ENCODE peak calls at places on chromosome 13, in nine cellular contexts. One of them, this sample, is unnamed.

GRCh38 chr13:26508885-26509284 is 48.6 kb upstream of the WASF3 start:
- DNase-seq in B cell: no peak
- DNase-seq in MM.1S: no peak
- DNase-seq in psoas muscle: peak; percentile 92
- DNase-seq in lung: peak; percentile 65
- DNase-seq in nephron progenitor cell: no peak
- DNase-seq in fibroblast of lung: peak; percentile 98
- DNase-seq in cardiac muscle cell: no peak
- DNase-seq in WTC11: no peak
- DNase-seq in this sample: no peak

GRCh38 chr13:41905600-41906254 is 55.2 kb downstream of the VWA8 start:
- DNase-seq in psoas muscle: no peak
- DNase-seq in WTC11: no peak
- DNase-seq in lung: no peak
- DNase-seq in fibroblast of lung: peak; percentile 68
- DNase-seq in MM.1S: peak; percentile 46
- DNase-seq in cardiac muscle cell: peak; percentile 18
- DNase-seq in nephron progenitor cell: no peak
- DNase-seq in B cell: no peak
- DNase-seq in this sample: no peak

GRCh38 chr13:99542788-99543406 is 41.6 kb downstream of the TM9SF2 start:
- DNase-seq in nephron progenitor cell: no peak
- DNase-seq in fibroblast of lung: no peak
- DNase-seq in cardiac muscle cell: no peak
- DNase-seq in MM.1S: no peak
- DNase-seq in lung: no peak
- DNase-seq in B cell: peak; percentile 91
- DNase-seq in WTC11: no peak
- DNase-seq in psoas muscle: no peak
- DNase-seq in this sample: no peak

GRCh38 chr13:94515911-94516310 is 36.4 kb upstream of the DCT start:
- DNase-seq in lung: no peak
- DNase-seq in MM.1S: no peak
- DNase-seq in nephron progenitor cell: no peak
- DNase-seq in psoas muscle: no peak
- DNase-seq in cardiac muscle cell: no peak
- DNase-seq in WTC11: no peak
- DNase-seq in fibroblast of lung: no peak
- DNase-seq in B cell: no peak
- DNase-seq in this sample: no peak

GRCh38 chr13:74115138-74115537 is 19.1 kb downstream of the KLF12 start:
- DNase-seq in B cell: no peak
- DNase-seq in nephron progenitor cell: no peak
- DNase-seq in psoas muscle: no peak
- DNase-seq in lung: no peak
- DNase-seq in MM.1S: no peak
- DNase-seq in cardiac muscle cell: no peak
- DNase-seq in fibroblast of lung: peak; percentile 59
- DNase-seq in WTC11: no peak
- DNase-seq in this sample: no peak

GRCh38 chr13:109273326-109273751 is 513.0 kb downstream of the IRS2 start:
- DNase-seq in lung: no peak
- DNase-seq in cardiac muscle cell: no peak
- DNase-seq in B cell: no peak
- DNase-seq in MM.1S: no peak
- DNase-seq in fibroblast of lung: peak; percentile 53
- DNase-seq in psoas muscle: no peak
- DNase-seq in nephron progenitor cell: no peak
- DNase-seq in WTC11: no peak
- DNase-seq in this sample: no peak

GRCh38 chr13:77537302-77537919 is 1.9 kb downstream of the SCEL start:
- DNase-seq in MM.1S: no peak
- DNase-seq in WTC11: no peak
- DNase-seq in nephron progenitor cell: no peak
- DNase-seq in B cell: no peak
- DNase-seq in psoas muscle: no peak
- DNase-seq in cardiac muscle cell: no peak
- DNase-seq in fibroblast of lung: no peak
- DNase-seq in lung: no peak
- DNase-seq in this sample: no peak

GRCh38 chr13:81395368-81395767 is 1054.4 kb upstream of the SPRY2 start:
- DNase-seq in WTC11: peak; percentile 58
- DNase-seq in MM.1S: no peak
- DNase-seq in B cell: no peak
- DNase-seq in nephron progenitor cell: peak; percentile 42
- DNase-seq in lung: no peak
- DNase-seq in cardiac muscle cell: peak; percentile 66
- DNase-seq in fibroblast of lung: no peak
- DNase-seq in psoas muscle: no peak
- DNase-seq in this sample: no peak

GRCh38 chr13:51838235-51838846 is 6.6 kb downstream of the TMEM272 start:
- DNase-seq in B cell: no peak
- DNase-seq in lung: peak; percentile 13
- DNase-seq in cardiac muscle cell: no peak
- DNase-seq in WTC11: no peak
- DNase-seq in fibroblast of lung: no peak
- DNase-seq in MM.1S: no peak
- DNase-seq in psoas muscle: no peak
- DNase-seq in nephron progenitor cell: no peak
- DNase-seq in this sample: no peak

DNA sequence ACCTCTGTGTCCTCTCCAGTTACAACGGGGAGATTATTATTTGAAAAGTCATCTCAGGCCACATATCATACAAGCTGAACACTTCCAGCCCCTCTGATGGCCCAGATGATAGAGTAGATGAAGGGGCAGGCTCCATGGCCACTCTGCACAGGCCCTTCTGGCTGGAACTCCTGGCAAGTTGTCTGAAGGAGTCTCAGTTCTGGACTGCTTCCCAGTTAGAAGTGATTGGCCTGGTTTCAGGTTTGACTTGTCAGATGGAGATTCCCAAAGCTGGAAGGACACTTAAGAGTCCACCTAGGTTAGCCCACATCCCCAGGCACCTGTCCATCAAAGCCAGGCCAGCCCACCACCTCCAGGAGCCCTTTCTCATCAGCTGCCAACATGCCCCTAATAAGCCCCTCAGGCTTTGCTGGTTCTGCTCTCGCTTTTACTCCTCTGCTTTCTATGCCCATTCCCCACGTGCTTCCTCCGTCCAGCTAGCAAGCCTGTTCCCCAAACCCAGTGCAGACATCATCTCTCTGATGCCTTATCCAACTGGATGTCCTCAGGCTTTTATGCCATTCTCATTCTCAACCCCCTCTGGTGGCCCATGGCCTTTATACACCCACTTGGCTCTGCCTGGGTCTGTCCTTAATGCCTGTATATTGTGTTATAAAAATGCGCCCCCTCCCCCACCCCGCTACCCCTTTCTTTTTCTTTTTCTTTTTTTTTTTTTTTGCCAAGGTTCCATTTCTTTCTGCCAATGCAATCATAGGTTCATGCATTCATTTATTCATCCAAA is 56.5 kb downstream of the HSPH1 start:
- DNase-seq in MM.1S: no peak
- DNase-seq in B cell: no peak
- DNase-seq in nephron progenitor cell: no peak
- DNase-seq in cardiac muscle cell: no peak
- DNase-seq in lung: peak; percentile 53
- DNase-seq in WTC11: no peak
- DNase-seq in fibroblast of lung: peak; percentile 5
- DNase-seq in psoas muscle: no peak
- DNase-seq in this sample: no peak
- TF ChIP-seq CTCF in MM.1S: no peak
- TF ChIP-seq CTCF in B cell: no peak
- TF ChIP-seq CTCF in nephron progenitor cell: no peak
- TF ChIP-seq CTCF in cardiac muscle cell: no peak
- TF ChIP-seq CTCF in lung: no peak
- TF ChIP-seq CTCF in WTC11: no peak
- TF ChIP-seq CTCF in fibroblast of lung: no peak
- TF ChIP-seq CTCF in psoas muscle: no peak
- TF ChIP-seq CTCF in this sample: no peak

DNA sequence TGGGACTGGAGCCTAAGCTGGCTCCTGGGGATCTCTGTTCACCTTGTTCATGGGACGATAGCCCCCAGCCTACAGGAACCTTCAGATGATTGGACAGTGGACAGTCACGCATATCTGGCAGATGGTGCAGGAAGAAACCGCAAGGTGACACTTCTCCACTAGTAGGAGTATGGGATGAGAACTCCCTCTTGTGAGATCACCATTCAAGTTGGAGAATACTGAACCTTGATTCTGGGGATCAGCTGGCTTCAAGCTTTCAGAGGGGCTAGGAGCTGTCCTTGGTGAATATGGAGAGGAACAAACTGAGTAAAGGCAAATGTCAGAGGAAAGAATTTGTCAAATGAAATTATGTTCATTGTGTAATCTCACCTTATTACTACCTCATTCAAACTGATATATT is 204.5 kb downstream of the PDS5B start:
- DNase-seq in WTC11: no peak
- DNase-seq in lung: no peak
- DNase-seq in nephron progenitor cell: no peak
- DNase-seq in B cell: no peak
- DNase-seq in psoas muscle: no peak
- DNase-seq in fibroblast of lung: no peak
- DNase-seq in cardiac muscle cell: no peak
- DNase-seq in MM.1S: no peak
- DNase-seq in this sample: no peak
- TF ChIP-seq CTCF in WTC11: no peak
- TF ChIP-seq CTCF in lung: no peak
- TF ChIP-seq CTCF in nephron progenitor cell: no peak
- TF ChIP-seq CTCF in B cell: no peak
- TF ChIP-seq CTCF in psoas muscle: no peak
- TF ChIP-seq CTCF in fibroblast of lung: no peak
- TF ChIP-seq CTCF in cardiac muscle cell: no peak
- TF ChIP-seq CTCF in MM.1S: no peak
- TF ChIP-seq CTCF in this sample: no peak

GRCh38 chr13:46665630-46666482 is 112.9 kb downstream of the LRCH1 start:
- DNase-seq in cardiac muscle cell: no peak
- DNase-seq in nephron progenitor cell: no peak
- DNase-seq in psoas muscle: no peak
- DNase-seq in fibroblast of lung: no peak
- DNase-seq in lung: no peak
- DNase-seq in MM.1S: no peak
- DNase-seq in B cell: no peak
- DNase-seq in WTC11: no peak
- DNase-seq in this sample: no peak

GRCh38 chr13:46667687-46668281 is 114.8 kb downstream of the LRCH1 start:
- DNase-seq in MM.1S: peak; percentile 93
- DNase-seq in nephron progenitor cell: no peak
- DNase-seq in fibroblast of lung: peak; percentile 31
- DNase-seq in psoas muscle: no peak
- DNase-seq in cardiac muscle cell: no peak
- DNase-seq in lung: no peak
- DNase-seq in WTC11: no peak
- DNase-seq in B cell: no peak
- DNase-seq in this sample: no peak

GRCh38 chr13:46665243-46665629 is 112.3 kb downstream of the LRCH1 start:
- DNase-seq in B cell: no peak
- DNase-seq in lung: no peak
- DNase-seq in psoas muscle: no peak
- DNase-seq in MM.1S: no peak
- DNase-seq in nephron progenitor cell: no peak
- DNase-seq in cardiac muscle cell: no peak
- DNase-seq in fibroblast of lung: no peak
- DNase-seq in WTC11: no peak
- DNase-seq in this sample: no peak

GRCh38 chr13:46668302-46668720 is 115.3 kb downstream of the LRCH1 start:
- DNase-seq in B cell: no peak
- DNase-seq in WTC11: no peak
- DNase-seq in nephron progenitor cell: no peak
- DNase-seq in psoas muscle: no peak
- DNase-seq in MM.1S: no peak
- DNase-seq in lung: peak; percentile 36
- DNase-seq in fibroblast of lung: peak; percentile 94
- DNase-seq in cardiac muscle cell: no peak
- DNase-seq in this sample: no peak

GRCh38 chr13:46666727-46667456 is 113.9 kb downstream of the LRCH1 start:
- DNase-seq in lung: no peak
- DNase-seq in psoas muscle: no peak
- DNase-seq in nephron progenitor cell: no peak
- DNase-seq in WTC11: peak; percentile 58
- DNase-seq in cardiac muscle cell: peak; percentile 66
- DNase-seq in B cell: no peak
- DNase-seq in MM.1S: peak; percentile 69
- DNase-seq in fibroblast of lung: no peak
- DNase-seq in this sample: no peak
- TF ChIP-seq CTCF in lung: no peak
- TF ChIP-seq CTCF in psoas muscle: no peak
- TF ChIP-seq CTCF in nephron progenitor cell: no peak
- TF ChIP-seq CTCF in WTC11: no peak
- TF ChIP-seq CTCF in cardiac muscle cell: peak; percentile 4
- TF ChIP-seq CTCF in B cell: no peak
- TF ChIP-seq CTCF in MM.1S: no peak
- TF ChIP-seq CTCF in fibroblast of lung: no peak
- TF ChIP-seq CTCF in this sample: peak; percentile 36

GRCh38 chr13:44734204-44734707 is 158.1 kb upstream of the TSC22D1 start:
- DNase-seq in psoas muscle: peak; percentile 93
- DNase-seq in B cell: no peak
- DNase-seq in MM.1S: no peak
- DNase-seq in nephron progenitor cell: no peak
- DNase-seq in WTC11: no peak
- DNase-seq in lung: peak; percentile 49
- DNase-seq in cardiac muscle cell: no peak
- DNase-seq in fibroblast of lung: peak; percentile 55
- DNase-seq in this sample: no peak

GRCh38 chr13:44738463-44738862 is 162.3 kb upstream of the TSC22D1 start:
- DNase-seq in lung: no peak
- DNase-seq in cardiac muscle cell: no peak
- DNase-seq in psoas muscle: no peak
- DNase-seq in nephron progenitor cell: no peak
- DNase-seq in MM.1S: no peak
- DNase-seq in fibroblast of lung: no peak
- DNase-seq in B cell: no peak
- DNase-seq in WTC11: no peak
- DNase-seq in this sample: no peak

GRCh38 chr13:44735806-44736205 is 159.7 kb upstream of the TSC22D1 start:
- DNase-seq in psoas muscle: no peak
- DNase-seq in nephron progenitor cell: no peak
- DNase-seq in lung: no peak
- DNase-seq in B cell: no peak
- DNase-seq in cardiac muscle cell: no peak
- DNase-seq in WTC11: no peak
- DNase-seq in MM.1S: peak; percentile 29
- DNase-seq in fibroblast of lung: no peak
- DNase-seq in this sample: no peak

GRCh38 chr13:44739539-44739938 is 163.4 kb upstream of the TSC22D1 start:
- DNase-seq in psoas muscle: no peak
- DNase-seq in B cell: no peak
- DNase-seq in nephron progenitor cell: no peak
- DNase-seq in lung: no peak
- DNase-seq in WTC11: no peak
- DNase-seq in cardiac muscle cell: no peak
- DNase-seq in fibroblast of lung: peak; percentile 14
- DNase-seq in MM.1S: no peak
- DNase-seq in this sample: no peak

DNA sequence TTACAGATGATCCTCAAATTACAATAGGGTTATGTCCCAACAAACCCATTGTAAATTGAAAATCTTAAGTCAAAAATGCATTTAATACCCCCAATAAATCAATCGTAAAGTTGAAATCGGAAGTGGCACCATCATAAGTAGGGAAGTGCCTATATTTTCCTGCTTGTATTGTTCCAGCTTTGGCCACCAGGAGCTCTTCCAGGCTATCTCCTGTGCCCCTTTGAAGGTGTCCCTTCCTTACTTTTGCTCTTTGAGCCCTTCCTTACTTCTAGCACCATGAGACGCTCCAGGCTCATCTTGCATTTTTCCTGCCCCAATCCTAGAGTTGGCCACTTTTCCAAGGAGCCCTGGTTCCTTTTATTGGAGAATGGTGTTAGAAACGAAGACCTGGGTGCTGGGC is 163.0 kb upstream of the TSC22D1 start:
- DNase-seq in nephron progenitor cell: no peak
- DNase-seq in WTC11: no peak
- DNase-seq in fibroblast of lung: no peak
- DNase-seq in B cell: no peak
- DNase-seq in lung: no peak
- DNase-seq in cardiac muscle cell: no peak
- DNase-seq in MM.1S: no peak
- DNase-seq in psoas muscle: no peak
- DNase-seq in this sample: no peak
- TF ChIP-seq CTCF in nephron progenitor cell: no peak
- TF ChIP-seq CTCF in WTC11: no peak
- TF ChIP-seq CTCF in fibroblast of lung: peak; percentile 24
- TF ChIP-seq CTCF in B cell: no peak
- TF ChIP-seq CTCF in lung: no peak
- TF ChIP-seq CTCF in cardiac muscle cell: peak; percentile 3
- TF ChIP-seq CTCF in MM.1S: no peak
- TF ChIP-seq CTCF in psoas muscle: no peak
- TF ChIP-seq CTCF in this sample: no peak